ENCODE peak calls at places on chromosomes 2 and 18, in four cellular contexts. W, P, F and V are unnamed samples.

GRCh38 chr2:29108225-29108624 is 7.0 kb upstream of the CLIP4 start:
- DNase-seq in W (no peak), P (peak), F (peak), V (peak)

GRCh38 chr2:104321141-104321799 is 532.6 kb upstream of the POU3F3 start:
- DNase-seq in W (peak), P (no peak), F (no peak), V (peak)

GRCh38 chr2:142914507-142915313 is 37.2 kb downstream of the KYNU start:
- DNase-seq in W (no peak), P (no peak), F (no peak), V (no peak)

GRCh38 chr2:147511491-147511948 is 333.3 kb upstream of the ACVR2A start:
- DNase-seq in W (no peak), P (no peak), F (peak), V (peak)

GRCh38 chr2:75389271-75389670 is 171.5 kb downstream of the EVA1A start:
- DNase-seq in W (no peak), P (no peak), F (no peak), V (no peak)

GRCh38 chr2:105919191-105919811 is 174.6 kb downstream of the NCK2 start:
- DNase-seq in W (no peak), P (no peak), F (peak), V (no peak)

GRCh38 chr2:208406474-208407451 is at the start of gene PTH2R:
- DNase-seq in W (peak), P (no peak), F (no peak), V (peak)

GRCh38 chr2:239386001-239386670 is 14.7 kb downstream of the HDAC4 start:
- DNase-seq in W (no peak), P (no peak), F (no peak), V (peak)

GRCh38 chr2:234291765-234292204 is 205.1 kb downstream of the ARL4C start:
- DNase-seq in W (no peak), P (peak), F (peak), V (peak)

GRCh38 chr2:28683100-28683706 is 68.4 kb upstream of the PPP1CB start:
- DNase-seq in W (peak), P (peak), F (peak), V (peak)

GRCh38 chr2:239722760-239723448 is 302.2 kb downstream of the NDUFA10 start:
- DNase-seq in W (no peak), P (no peak), F (no peak), V (peak)

GRCh38 chr2:46964835-46965560 is 49.4 kb upstream of the MCFD2 start:
- DNase-seq in W (no peak), P (no peak), F (peak), V (peak)

GRCh38 chr2:129179199-129179598 is 800.3 kb upstream of the RAB6C start:
- DNase-seq in W (no peak), P (no peak), F (no peak), V (no peak)

GRCh38 chr2:46811379-46812310 is 104.0 kb downstream of the MCFD2 start:
- DNase-seq in W (no peak), P (no peak), F (no peak), V (no peak)

GRCh38 chr2:134773372-134774073 is 54.7 kb upstream of the TMEM163 start:
- DNase-seq in W (no peak), P (no peak), F (no peak), V (no peak)

GRCh38 chr2:118940486-118941120 is 1.4 kb upstream of the MARCO start:
- DNase-seq in W (no peak), P (no peak), F (no peak), V (peak)

GRCh38 chr2:144230452-144231085 is 289.4 kb downstream of the ZEB2 start:
- DNase-seq in W (no peak), P (peak), F (peak), V (no peak)

DNA sequence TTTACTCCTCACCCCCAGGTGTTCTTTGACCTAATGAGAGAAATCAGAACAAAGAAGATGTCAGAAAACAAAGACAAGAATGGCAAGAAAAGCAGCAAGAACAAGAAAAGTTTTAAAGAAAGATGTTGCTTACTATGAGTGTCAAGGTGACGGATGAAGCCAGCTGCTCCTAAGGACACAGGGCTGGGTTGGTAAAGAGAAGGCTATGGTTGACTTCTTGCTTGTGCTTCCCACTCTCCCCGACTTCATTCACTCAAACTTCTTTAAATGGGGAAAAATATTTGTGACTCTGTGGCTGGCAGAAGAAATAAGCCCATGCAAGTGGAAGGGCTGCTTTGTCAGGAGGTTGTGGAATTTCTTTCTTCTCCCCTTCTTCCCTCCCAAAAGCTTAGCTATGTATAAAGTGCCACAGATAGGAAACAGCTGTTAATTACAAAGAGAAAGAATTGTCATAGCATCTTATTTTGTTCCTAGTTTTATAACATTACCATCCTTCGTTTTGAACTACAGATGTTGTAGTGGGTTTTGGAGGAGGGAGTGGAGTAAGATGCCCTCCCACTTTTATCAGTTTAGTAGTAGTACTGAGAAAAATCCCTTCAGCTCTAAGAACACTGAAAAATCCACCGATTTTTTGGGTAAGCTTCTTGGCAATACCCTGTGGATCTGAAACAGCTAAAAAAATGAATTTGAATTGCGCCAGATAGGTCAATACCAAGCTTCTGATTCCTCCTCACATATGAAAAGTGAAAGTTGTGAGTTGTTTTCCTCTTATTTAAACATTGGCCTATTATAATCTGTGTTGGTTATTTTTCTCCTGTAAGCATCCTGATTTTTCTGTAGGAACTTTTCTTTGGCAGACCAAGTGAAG is 40.7 kb downstream of the RALB start:
- DNase-seq in W (no peak), P (no peak), F (no peak), V (no peak)
- H3K4me2 ChIP-seq in W (peak), P (peak), F (no peak), V (no peak)

DNA sequence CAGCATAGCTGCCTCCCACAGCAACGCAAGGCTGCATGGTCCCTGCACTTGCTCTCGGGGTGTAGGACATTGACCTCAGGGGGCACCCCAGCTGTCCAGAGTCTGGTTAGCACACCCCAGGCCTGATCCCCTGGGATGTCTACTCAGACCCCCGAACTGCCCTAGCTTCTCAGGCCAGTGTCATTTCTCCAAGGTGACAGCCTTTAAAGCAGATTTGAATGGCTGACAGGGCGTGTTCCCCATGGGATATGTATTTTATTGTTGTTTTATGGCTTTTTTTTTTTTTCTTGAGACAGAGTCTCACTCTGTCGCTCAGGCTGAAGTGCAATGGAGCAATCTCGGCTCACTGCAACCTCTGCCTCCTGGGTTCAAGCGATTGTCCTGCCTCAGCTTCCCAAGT is 40.8 kb upstream of the PTMA start:
- DNase-seq in W (no peak), P (no peak), F (no peak), V (peak)
- H3K4me2 ChIP-seq in W (no peak), P (no peak), F (no peak), V (peak)

GRCh38 chr18:51279367-51279984 is 82.0 kb upstream of the MEX3C start:
- DNase-seq in W (no peak), P (no peak), F (no peak), V (no peak)
- H3K4me2 ChIP-seq in W (no peak), P (no peak), F (no peak), V (no peak)

GRCh38 chr2:113276906-113277425 is 1.8 kb downstream of the PAX8 start:
- DNase-seq in W (peak), P (no peak), F (no peak), V (peak)

GRCh38 chr2:113276216-113276905 is 2.4 kb downstream of the PAX8 start:
- DNase-seq in W (peak), P (no peak), F (no peak), V (peak)

GRCh38 chr2:113278073-113278811 is 479 bp downstream of the PAX8 start:
- DNase-seq in W (peak), P (no peak), F (no peak), V (no peak)

GRCh38 chr2:113278812-113279139 is at the start of gene PAX8:
- DNase-seq in W (peak), P (no peak), F (no peak), V (no peak)

DNA sequence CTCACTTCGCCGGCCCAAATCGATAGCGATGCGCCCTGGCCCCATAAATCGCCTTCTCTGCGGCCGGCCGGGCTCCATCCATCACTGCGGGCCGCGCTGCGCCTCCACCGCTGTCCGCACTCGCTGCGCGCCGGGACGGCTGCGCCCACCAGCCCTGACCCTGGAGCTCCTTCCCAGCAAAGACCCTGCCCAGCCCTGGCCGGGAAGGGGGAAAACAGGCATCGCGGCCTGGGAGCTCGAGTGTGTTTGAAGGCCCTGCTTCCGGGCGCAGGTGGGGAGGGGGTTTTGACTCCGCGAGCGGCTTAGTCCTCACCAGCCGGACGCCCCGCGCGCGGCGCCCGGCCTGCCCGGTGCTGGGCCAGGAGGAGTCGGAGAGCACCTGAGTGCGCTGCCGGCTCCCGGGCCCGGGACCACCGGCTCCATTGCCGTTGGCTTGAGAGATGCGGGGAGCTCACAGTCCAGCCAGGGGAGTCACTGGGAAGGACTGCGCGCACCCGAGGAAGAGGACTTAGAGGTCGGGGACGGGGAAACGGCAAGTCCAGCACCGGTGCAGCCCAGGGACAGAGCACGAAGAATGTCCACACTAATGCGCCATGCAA is 1.1 kb downstream of the PAX8 start:
- DNase-seq in W (peak), P (no peak), F (no peak), V (no peak)
- H3K4me2 ChIP-seq in W (peak), P (no peak), F (no peak), V (no peak)

GRCh38 chr2:628651-629050 is 48.6 kb downstream of the TMEM18 start:
- DNase-seq in W (no peak), P (no peak), F (peak), V (no peak)
- H3K4me2 ChIP-seq in W (no peak), P (no peak), F (no peak), V (no peak)